ENCODE peak calls at places on chromosomes 2 and 18, in four cellular contexts. One of them, this sample, is unnamed. For H3K9me3 and H3K4me1, the result is how much of the 10 kb centered on the place peaks cover.

GRCh38 chr2:195498176-195498575 is 158.8 kb upstream of the SLC39A10 start:
- DNase-seq in sigmoid colon: no peak
- DNase-seq in K562: no peak
- DNase-seq in psoas muscle: no peak
- DNase-seq in this sample: no peak

GRCh38 chr2:128264881-128265607 is 53.6 kb downstream of the HS6ST1 start:
- DNase-seq in sigmoid colon: no peak
- DNase-seq in K562: no peak
- DNase-seq in psoas muscle: peak
- DNase-seq in this sample: no peak

GRCh38 chr2:63257473-63257872 is 206.8 kb downstream of the OTX1 start:
- DNase-seq in sigmoid colon: no peak
- DNase-seq in K562: no peak
- DNase-seq in psoas muscle: no peak
- DNase-seq in this sample: no peak

GRCh38 chr2:98810588-98810928 is 79.6 kb upstream of the MGAT4A start:
- DNase-seq in sigmoid colon: no peak
- DNase-seq in K562: no peak
- DNase-seq in psoas muscle: no peak
- DNase-seq in this sample: no peak

GRCh38 chr2:69162121-69162520 is 149.1 kb downstream of the ANTXR1 start:
- DNase-seq in sigmoid colon: no peak
- DNase-seq in K562: no peak
- DNase-seq in psoas muscle: no peak
- DNase-seq in this sample: no peak

GRCh38 chr2:235668782-235669181 is 174.9 kb downstream of the AGAP1 start:
- DNase-seq in sigmoid colon: no peak
- DNase-seq in K562: no peak
- DNase-seq in psoas muscle: no peak
- DNase-seq in this sample: no peak

GRCh38 chr2:53632714-53633113 is 134.9 kb upstream of the CHAC2 start:
- DNase-seq in sigmoid colon: no peak
- DNase-seq in K562: no peak
- DNase-seq in psoas muscle: no peak
- DNase-seq in this sample: no peak

GRCh38 chr18:69684789-69685188 is 262.9 kb downstream of the CD226 start:
- DNase-seq in sigmoid colon: no peak
- DNase-seq in K562: no peak
- DNase-seq in psoas muscle: no peak
- DNase-seq in this sample: no peak

GRCh38 chr18:9091066-9091476 is 11.4 kb upstream of the NDUFV2 start:
- DNase-seq in sigmoid colon: no peak
- DNase-seq in K562: no peak
- DNase-seq in psoas muscle: no peak
- DNase-seq in this sample: no peak

GRCh38 chr2:156649596-156649995 is 213.4 kb downstream of the GPD2 start:
- DNase-seq in sigmoid colon: no peak
- DNase-seq in K562: no peak
- DNase-seq in psoas muscle: peak
- DNase-seq in this sample: no peak

GRCh38 chr18:48029296-48029986 is 99.0 kb upstream of the SMAD2 start:
- DNase-seq in sigmoid colon: peak
- DNase-seq in K562: no peak
- DNase-seq in psoas muscle: no peak
- DNase-seq in this sample: no peak

GRCh38 chr2:24453379-24454073 is 37.5 kb upstream of the NCOA1 start:
- DNase-seq in sigmoid colon: no peak
- DNase-seq in K562: no peak
- DNase-seq in psoas muscle: no peak
- DNase-seq in this sample: no peak

GRCh38 chr2:133157141-133157540 is 411.1 kb downstream of the NCKAP5 start:
- DNase-seq in sigmoid colon: no peak
- DNase-seq in K562: no peak
- DNase-seq in psoas muscle: no peak
- DNase-seq in this sample: no peak

GRCh38 chr2:172093416-172094318 is 8.4 kb downstream of the DLX1 start:
- DNase-seq in sigmoid colon: no peak
- DNase-seq in K562: no peak
- DNase-seq in psoas muscle: no peak
- DNase-seq in this sample: no peak

GRCh38 chr2:218284106-218284811 is 8.0 kb downstream of the TMBIM1 start:
- DNase-seq in sigmoid colon: peak
- DNase-seq in K562: peak
- DNase-seq in psoas muscle: peak
- DNase-seq in this sample: no peak

GRCh38 chr2:146893500-146894041 is 951.3 kb upstream of the ACVR2A start:
- DNase-seq in sigmoid colon: no peak
- DNase-seq in K562: no peak
- DNase-seq in psoas muscle: no peak
- DNase-seq in this sample: no peak

GRCh38 chr2:1656326-1656960 is 87.9 kb downstream of the PXDN start:
- DNase-seq in sigmoid colon: peak
- DNase-seq in K562: no peak
- DNase-seq in psoas muscle: no peak
- DNase-seq in this sample: no peak

GRCh38 chr2:233247744-233248143 is 3.7 kb upstream of the ATG16L1 start:
- DNase-seq in sigmoid colon: no peak
- DNase-seq in K562: no peak
- DNase-seq in psoas muscle: no peak
- DNase-seq in this sample: no peak

GRCh38 chr18:24539866-24540604 is 79.6 kb downstream of the HRH4 start:
- DNase-seq in sigmoid colon: no peak
- DNase-seq in K562: no peak
- DNase-seq in psoas muscle: no peak
- DNase-seq in this sample: no peak

GRCh38 chr18:25898965-25899364 is 191.4 kb downstream of the SS18 start:
- DNase-seq in sigmoid colon: no peak
- DNase-seq in K562: no peak
- DNase-seq in psoas muscle: no peak
- DNase-seq in this sample: no peak

GRCh38 chr2:27431395-27431794 is 3.0 kb downstream of the NRBP1 start:
- DNase-seq in sigmoid colon: no peak
- DNase-seq in K562: no peak
- DNase-seq in psoas muscle: no peak
- DNase-seq in this sample: no peak

GRCh38 chr2:111534816-111535803 is 348.9 kb downstream of the ANAPC1 start:
- DNase-seq in sigmoid colon: peak
- DNase-seq in K562: no peak
- DNase-seq in psoas muscle: no peak
- DNase-seq in this sample: no peak

GRCh38 chr2:128309341-128310093 is 9.2 kb downstream of the HS6ST1 start:
- DNase-seq in sigmoid colon: peak
- DNase-seq in K562: peak
- DNase-seq in psoas muscle: peak
- DNase-seq in this sample: no peak

GRCh38 chr2:167944825-167945659 is 302.4 kb downstream of the STK39 start:
- DNase-seq in sigmoid colon: no peak
- DNase-seq in K562: peak
- DNase-seq in psoas muscle: no peak
- DNase-seq in this sample: no peak

GRCh38 chr2:19911799-19912509 is 10.2 kb upstream of the TTC32 start:
- DNase-seq in sigmoid colon: no peak
- DNase-seq in K562: no peak
- DNase-seq in psoas muscle: no peak
- DNase-seq in this sample: no peak

GRCh38 chr2:38057651-38058410 is 18.1 kb downstream of the CYP1B1 start:
- DNase-seq in sigmoid colon: no peak
- DNase-seq in K562: no peak
- DNase-seq in psoas muscle: no peak
- DNase-seq in this sample: no peak

GRCh38 chr2:37376421-37377186 is 32.2 kb downstream of the QPCT start:
- DNase-seq in sigmoid colon: peak
- DNase-seq in K562: no peak
- DNase-seq in psoas muscle: peak
- DNase-seq in this sample: no peak

DNA sequence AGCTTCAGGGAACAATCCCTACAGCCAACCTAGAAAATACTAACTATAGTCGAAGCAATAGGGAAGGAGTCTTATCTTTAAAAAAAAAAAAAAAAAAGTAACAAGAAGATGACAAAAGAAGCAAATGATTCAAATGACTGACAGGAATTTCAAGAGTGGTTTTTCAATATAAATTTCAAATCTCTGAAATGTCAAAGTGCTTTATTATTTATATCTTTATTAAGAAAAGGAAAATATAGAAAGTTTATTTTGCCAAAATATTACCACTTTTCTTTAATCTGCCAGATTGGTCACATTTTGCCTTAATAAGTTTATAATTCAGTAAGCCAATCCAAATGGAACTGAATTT is 63.5 kb upstream of the HNRNPA3 start:
- DNase-seq in sigmoid colon: no peak
- DNase-seq in K562: no peak
- DNase-seq in psoas muscle: no peak
- DNase-seq in this sample: no peak
- H3K4me3 ChIP-seq in sigmoid colon: peak
- H3K4me3 ChIP-seq in K562: no peak
- H3K4me3 ChIP-seq in psoas muscle: peak
- H3K4me3 ChIP-seq in this sample: peak

GRCh38 chr18:14970027-14970426 is 222.1 kb downstream of the ANKRD30B start:
- DNase-seq in sigmoid colon: no peak
- DNase-seq in K562: no peak
- DNase-seq in psoas muscle: no peak
- DNase-seq in this sample: no peak
- H3K9me3 ChIP-seq in sigmoid colon: under half
- H3K9me3 ChIP-seq in K562: under half
- H3K9me3 ChIP-seq in psoas muscle: under half
- H3K9me3 ChIP-seq in this sample: under half

GRCh38 chr2:46706264-46706983 is 209.2 kb downstream of the MCFD2 start:
- DNase-seq in sigmoid colon: no peak
- DNase-seq in K562: no peak
- DNase-seq in psoas muscle: no peak
- DNase-seq in this sample: no peak
- H3K4me1 ChIP-seq in sigmoid colon: half or more
- H3K4me1 ChIP-seq in K562: under half
- H3K4me1 ChIP-seq in psoas muscle: half or more
- H3K4me1 ChIP-seq in this sample: half or more

GRCh38 chr18:75206637-75207297 is 2.2 kb downstream of the PTGR3 start:
- DNase-seq in sigmoid colon: no peak
- DNase-seq in K562: no peak
- DNase-seq in psoas muscle: no peak
- DNase-seq in this sample: no peak
- H3K4me3 ChIP-seq in sigmoid colon: peak
- H3K4me3 ChIP-seq in K562: peak
- H3K4me3 ChIP-seq in psoas muscle: peak
- H3K4me3 ChIP-seq in this sample: peak

DNA sequence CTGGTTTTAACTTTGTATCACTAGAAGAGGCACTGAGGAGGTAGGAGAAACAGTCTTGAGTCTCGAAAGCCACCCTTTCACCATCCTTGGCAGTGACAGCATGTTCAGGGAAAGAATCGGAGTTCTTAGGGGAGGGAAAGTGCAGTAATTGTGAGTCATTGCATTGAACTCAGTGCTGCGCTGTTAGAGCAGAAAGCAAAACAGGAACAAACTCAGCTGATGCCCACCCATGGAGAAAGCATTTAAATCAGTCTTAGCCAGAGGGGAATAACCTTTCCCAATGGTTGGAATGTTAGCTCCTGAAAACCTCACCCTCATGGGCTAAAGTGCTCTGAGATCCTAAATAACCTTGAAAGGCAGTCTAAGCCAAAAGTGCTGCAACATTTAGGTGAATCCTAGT is 845.6 kb upstream of the CNTNAP5 start:
- DNase-seq in sigmoid colon: no peak
- DNase-seq in K562: no peak
- DNase-seq in psoas muscle: no peak
- DNase-seq in this sample: no peak
- H3K9me3 ChIP-seq in sigmoid colon: under half
- H3K9me3 ChIP-seq in K562: under half
- H3K9me3 ChIP-seq in psoas muscle: under half
- H3K9me3 ChIP-seq in this sample: under half

DNA sequence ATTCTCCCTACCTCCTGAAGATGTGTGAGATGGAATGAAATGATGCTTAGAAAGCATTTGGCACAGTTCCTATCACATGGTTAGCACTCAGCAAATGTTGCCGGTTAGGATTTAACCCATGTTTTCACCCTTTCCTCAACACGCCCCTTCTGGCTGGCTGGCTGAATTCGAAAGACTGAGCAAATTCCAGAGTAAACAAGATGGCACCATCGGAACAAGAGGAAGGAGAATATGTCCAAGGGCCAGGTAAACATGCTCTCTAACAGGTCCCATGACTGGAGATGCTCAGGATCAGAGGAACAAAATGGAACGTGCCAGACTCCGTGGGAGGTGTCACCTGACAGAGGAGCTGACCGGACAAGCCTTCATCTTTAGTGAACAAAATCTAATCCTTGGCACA is 145.6 kb downstream of the ANKRD44 start:
- DNase-seq in sigmoid colon: no peak
- DNase-seq in K562: no peak
- DNase-seq in psoas muscle: no peak
- DNase-seq in this sample: no peak
- H3K4me1 ChIP-seq in sigmoid colon: under half
- H3K4me1 ChIP-seq in K562: under half
- H3K4me1 ChIP-seq in psoas muscle: under half
- H3K4me1 ChIP-seq in this sample: under half